ENCODE peak calls at places on chromosomes 4 and X, in nine cellular contexts. B, C, D, Q, P, J, M, Y and T are unnamed samples.

GRCh38 chr4:23276076-23276475 is 583.3 kb downstream of the GBA3 start:
- DNase-seq in B (no peak), P (no peak), Q (no peak), J (no peak), Y (no peak), M (no peak), D (no peak), C (no peak), T (no peak)

GRCh38 chr4:78092850-78093249 is 35.7 kb downstream of the FRAS1 start:
- DNase-seq in Q (no peak), M (no peak), J (no peak), Y (no peak), C (no peak), B (no peak), D (no peak), P (no peak), T (no peak)

GRCh38 chrX:39875834-39876625 is 221.7 kb downstream of the BCOR start:
- DNase-seq in M (no peak), Q (no peak), B (no peak), C (no peak), P (no peak), D (no peak), Y (no peak), J (no peak), T (no peak)

GRCh38 chrX:2391869-2392606 is 108.7 kb downstream of the DHRSX start:
- DNase-seq in Y (peak), D (no peak), J (no peak), P (peak), M (no peak), B (peak), Q (no peak), C (peak), T (no peak)

GRCh38 chr4:41185614-41186609 is 28.4 kb downstream of the APBB2 start:
- DNase-seq in J (no peak), P (no peak), C (no peak), D (no peak), B (peak), Q (no peak), M (no peak), Y (no peak), T (no peak)

GRCh38 chr4:156390599-156391296 is 437.1 kb upstream of the CTSO start:
- DNase-seq in B (peak), Q (no peak), M (no peak), C (no peak), D (peak), Y (peak), J (no peak), P (no peak), T (no peak)

GRCh38 chrX:64206556-64207162 is 1.2 kb upstream of the AMER1 start:
- DNase-seq in Y (peak), Q (no peak), J (no peak), P (no peak), D (no peak), M (no peak), B (peak), C (no peak), T (no peak)

GRCh38 chr4:90582087-90582486 is 454.9 kb downstream of the CCSER1 start:
- DNase-seq in B (no peak), C (no peak), Y (no peak), J (no peak), P (no peak), M (no peak), D (no peak), Q (no peak), T (no peak)

GRCh38 chr4:108333353-108333920 is 164.7 kb upstream of the LEF1 start:
- DNase-seq in D (no peak), Q (no peak), B (no peak), P (no peak), M (no peak), J (no peak), Y (no peak), C (peak), T (no peak)

GRCh38 chrX:68396953-68397352 is 36.3 kb downstream of the OPHN1 start:
- DNase-seq in J (no peak), Y (peak), Q (no peak), P (no peak), D (no peak), B (peak), M (no peak), C (no peak), T (no peak)

GRCh38 chrX:104112326-104112951 is at the start of gene ZCCHC18:
- DNase-seq in C (peak), M (peak), D (no peak), Q (peak), Y (peak), P (peak), J (no peak), B (peak), T (peak)

GRCh38 chr4:6641164-6641970 is 882 bp downstream of the MRFAP1 start:
- DNase-seq in J (peak), P (peak), D (no peak), M (peak), C (no peak), Y (peak), B (peak), Q (peak), T (peak)

GRCh38 chrX:52082578-52082977 is 13.6 kb upstream of the MAGED4B start:
- DNase-seq in Y (peak), M (no peak), D (peak), C (no peak), P (no peak), B (peak), Q (no peak), J (no peak), T (no peak)

GRCh38 chr4:74317616-74318256 is 9.5 kb downstream of the EPGN start:
- DNase-seq in C (no peak), Y (no peak), P (no peak), D (peak), M (no peak), J (no peak), Q (no peak), B (peak), T (no peak)

GRCh38 chr4:4859010-4859798 is at the start of gene MSX1:
- DNase-seq in J (no peak), B (peak), D (peak), Q (peak), C (peak), Y (peak), M (no peak), P (peak), T (peak)

GRCh38 chr4:125123710-125124109 is 191.0 kb upstream of the FAT4 start:
- DNase-seq in P (no peak), B (peak), D (no peak), Q (no peak), C (no peak), Y (no peak), M (no peak), J (no peak), T (no peak)

GRCh38 chrX:68820476-68821110 is 8.2 kb upstream of the EFNB1 start:
- DNase-seq in C (no peak), M (no peak), J (no peak), Y (no peak), B (no peak), P (no peak), D (no peak), Q (no peak), T (no peak)

GRCh38 chr4:154076921-154077320 is 288.0 kb upstream of the SFRP2 start:
- DNase-seq in B (peak), Q (no peak), J (no peak), C (no peak), Y (peak), M (no peak), P (no peak), D (peak), T (no peak)

GRCh38 chrX:41118156-41118555 is 32.9 kb downstream of the USP9X start:
- DNase-seq in B (no peak), Q (peak), J (no peak), M (no peak), Y (no peak), P (no peak), C (no peak), D (no peak), T (no peak)

GRCh38 chr4:13705521-13706035 is 78.1 kb upstream of the BOD1L1 start:
- DNase-seq in P (peak), J (no peak), M (no peak), Q (no peak), B (no peak), D (no peak), Y (peak), C (no peak), T (no peak)

GRCh38 chrX:153924149-153924861 is 1.8 kb downstream of the ARHGAP4 start:
- DNase-seq in Q (peak), B (peak), Y (peak), M (no peak), C (no peak), P (no peak), D (no peak), J (peak), T (peak)

GRCh38 chrX:78655642-78656041 is 3.5 kb downstream of the RTL3 start:
- DNase-seq in C (no peak), Y (no peak), D (no peak), J (no peak), P (no peak), M (no peak), B (no peak), Q (no peak), T (no peak)

GRCh38 chrX:147898951-147899350 is 12.8 kb upstream of the FMR1 start:
- DNase-seq in M (no peak), B (no peak), C (no peak), P (no peak), J (no peak), Y (no peak), Q (no peak), D (no peak), T (no peak)

GRCh38 chr4:95985051-95985450 is 145.2 kb downstream of the PDHA2 start:
- DNase-seq in D (no peak), M (no peak), Q (no peak), P (no peak), Y (no peak), B (no peak), J (no peak), C (no peak), T (no peak)

GRCh38 chr4:14771504-14772175 is 230.6 kb upstream of the CPEB2 start:
- DNase-seq in J (no peak), D (peak), C (no peak), Q (no peak), P (no peak), B (no peak), M (no peak), Y (peak), T (no peak)

GRCh38 chr4:156419080-156419638 is 465.5 kb upstream of the CTSO start:
- DNase-seq in J (no peak), P (no peak), D (no peak), Y (no peak), Q (no peak), C (no peak), B (peak), M (no peak), T (no peak)

GRCh38 chr4:2036866-2037265 is 22.3 kb upstream of the NAT8L start:
- DNase-seq in C (no peak), D (no peak), J (no peak), Q (no peak), P (no peak), B (no peak), M (no peak), Y (no peak), T (no peak)

GRCh38 chr4:93302310-93302709 is 526.2 kb upstream of the ATOH1 start:
- DNase-seq in C (no peak), Q (no peak), P (no peak), Y (no peak), B (no peak), J (no peak), M (no peak), D (no peak), T (no peak)

GRCh38 chr4:182212211-182212761 is 30.9 kb upstream of the TENM3 start:
- DNase-seq in P (no peak), D (no peak), M (no peak), C (no peak), Y (peak), B (peak), J (no peak), Q (no peak), T (peak)

GRCh38 chr4:126269106-126269505 is 954.4 kb downstream of the FAT4 start:
- DNase-seq in D (no peak), B (peak), Y (no peak), P (no peak), M (no peak), Q (no peak), C (no peak), J (no peak), T (no peak)

GRCh38 chr4:159508917-159509500 is 406.1 kb downstream of the RAPGEF2 start:
- DNase-seq in Q (no peak), J (no peak), B (no peak), P (no peak), M (no peak), Y (no peak), D (peak), C (no peak), T (no peak)

GRCh38 chr4:87961993-87962791 is 13.3 kb upstream of the SPP1 start:
- DNase-seq in Y (peak), P (peak), B (peak), C (no peak), Q (no peak), M (no peak), D (peak), J (no peak), T (no peak)

GRCh38 chr4:160347197-160347596 is 1244.3 kb downstream of the RAPGEF2 start:
- DNase-seq in Q (no peak), M (no peak), C (no peak), J (no peak), P (no peak), D (no peak), B (no peak), Y (no peak), T (no peak)

GRCh38 chrX:1657367-1658082 is 42.7 kb downstream of the ASMT start:
- DNase-seq in C (no peak), Q (peak), Y (peak), M (peak), D (no peak), P (no peak), J (peak), B (peak), T (no peak)